ENCODE peak calls at places on chromosomes 16 and 17, in eight cellular contexts. G is progenitor cell of endocrine pancreas, B is fibroblast of villous mesenchyme, P is left lung, U is body of pancreas, V is cardiac fibroblast, K is astrocyte of the spinal cord, A is stomach. L is an unnamed sample.
A peak's percentile ranks its signal among the peaks of the same experiment; 100 is the strongest.

GRCh38 chr16:56960681-56961281 is 969 bp upstream of the CETP start:
- DNase-seq in V (peak; percentile 52), B (peak; percentile 53), P (no peak), A (no peak), U (no peak), K (no peak), G (no peak), L (no peak)

GRCh38 chr16:27561216-27561615 is 11.3 kb downstream of the KATNIP start:
- DNase-seq in V (no peak), A (no peak), U (no peak), B (no peak), K (no peak), G (no peak), P (no peak), L (no peak)

GRCh38 chr16:72291531-72291981 is 119.6 kb upstream of the PMFBP1 start:
- DNase-seq in V (peak; percentile 96), A (no peak), K (peak; percentile 95), G (no peak), B (peak; percentile 93), P (no peak), U (no peak), L (no peak)

GRCh38 chr16:11100239-11100750 is 155.7 kb downstream of the SOCS1 start:
- DNase-seq in U (no peak), V (peak; percentile 92), K (peak; percentile 97), B (peak; percentile 100), P (no peak), G (no peak), A (peak; percentile 63), L (peak; percentile 32)

GRCh38 chr16:152141-153128 is at the start of gene HBZ:
- DNase-seq in U (no peak), B (no peak), V (no peak), G (no peak), P (no peak), A (no peak), K (no peak), L (no peak)

GRCh38 chr16:88764913-88765349 is 20.1 kb downstream of the PIEZO1 start:
- DNase-seq in G (no peak), P (peak; percentile 91), A (no peak), V (peak; percentile 30), B (no peak), U (peak; percentile 69), K (no peak), L (no peak)

GRCh38 chr17:64240741-64241347 is 22.2 kb downstream of the TEX2 start:
- DNase-seq in U (no peak), A (no peak), P (no peak), B (peak; percentile 93), K (peak; percentile 77), V (peak; percentile 63), G (no peak), L (no peak)

GRCh38 chr17:70535986-70536385 is 366.7 kb downstream of the KCNJ2 start:
- DNase-seq in U (no peak), K (peak; percentile 55), B (no peak), G (no peak), V (peak; percentile 7), A (no peak), P (no peak), L (no peak)

GRCh38 chr16:50901062-50901461 is 159.2 kb downstream of the CYLD start:
- DNase-seq in A (no peak), P (no peak), U (no peak), G (no peak), B (no peak), K (no peak), V (no peak), L (no peak)

GRCh38 chr16:67447508-67448076 is 16.7 kb downstream of the HSD11B2 start:
- DNase-seq in G (no peak), A (peak; percentile 63), P (no peak), K (no peak), V (peak; percentile 33), B (peak; percentile 87), U (peak; percentile 73), L (no peak)

GRCh38 chr16:15574614-15574948 is 68.4 kb downstream of the MARF1 start:
- DNase-seq in G (no peak), P (no peak), U (no peak), B (no peak), K (no peak), A (no peak), V (no peak), L (no peak)

GRCh38 chr16:50683689-50684374 is 2.7 kb upstream of the SNX20 start:
- DNase-seq in G (no peak), A (peak; percentile 50), U (no peak), B (no peak), V (no peak), K (no peak), P (peak; percentile 81), L (no peak)

GRCh38 chr17:15341385-15341849 is at the start of gene TEKT3:
- DNase-seq in K (peak; percentile 73), U (peak; percentile 85), A (peak; percentile 87), P (peak; percentile 92), V (peak; percentile 57), B (peak; percentile 64), G (peak; percentile 83), L (peak; percentile 91)

GRCh38 chr16:68972720-68973119 is 129.4 kb downstream of the TANGO6 start:
- DNase-seq in U (no peak), V (peak; percentile 85), A (no peak), K (peak; percentile 66), P (no peak), B (peak; percentile 54), G (no peak), L (peak; percentile 56)

GRCh38 chr16:48454051-48454450 is 68.8 kb upstream of the SIAH1 start:
- DNase-seq in K (no peak), U (no peak), V (no peak), B (no peak), G (no peak), A (no peak), P (no peak), L (no peak)

GRCh38 chr17:59329558-59330313 is 1.7 kb upstream of the YPEL2 start:
- DNase-seq in G (peak; percentile 21), K (peak; percentile 75), U (peak; percentile 63), B (peak; percentile 94), P (no peak), A (peak; percentile 66), V (peak; percentile 90), L (peak; percentile 64)

GRCh38 chr16:14331020-14331419 is 259.9 kb downstream of the MRTFB start:
- DNase-seq in P (no peak), U (no peak), K (no peak), V (no peak), A (no peak), B (no peak), G (no peak), L (no peak)

GRCh38 chr17:58136669-58137279 is 11.4 kb upstream of the OR4D1 start:
- DNase-seq in A (no peak), G (no peak), V (peak; percentile 9), U (no peak), K (no peak), P (no peak), B (peak; percentile 1), L (no peak)

GRCh38 chr16:85569615-85570212 is 43.4 kb upstream of the GSE1 start:
- DNase-seq in K (peak; percentile 90), V (no peak), P (peak; percentile 65), A (peak; percentile 54), U (peak; percentile 39), G (no peak), B (peak; percentile 51), L (no peak)

GRCh38 chr16:50509521-50510341 is 38.5 kb upstream of the NKD1 start:
- DNase-seq in B (peak; percentile 23), P (no peak), U (peak; percentile 19), G (no peak), V (peak; percentile 29), K (peak; percentile 5), A (peak; percentile 31), L (no peak)

GRCh38 chr16:55703003-55704001 is 47.5 kb downstream of the SLC6A2 start:
- DNase-seq in P (no peak), V (peak; percentile 83), G (no peak), B (peak; percentile 76), K (peak; percentile 67), A (no peak), U (peak; percentile 22), L (no peak)

GRCh38 chr17:81429353-81429774 is 34.1 kb downstream of the BAHCC1 start:
- DNase-seq in B (peak; percentile 78), G (no peak), P (peak; percentile 91), K (peak; percentile 70), U (peak; percentile 92), A (peak; percentile 90), V (peak; percentile 67), L (no peak)

GRCh38 chr16:4409081-4409932 is 7.1 kb downstream of the CORO7 start:
- DNase-seq in V (no peak), U (no peak), A (no peak), G (no peak), B (no peak), P (no peak), K (no peak), L (no peak)

GRCh38 chr17:75779250-75779986 is 5.2 kb upstream of the UNK start:
- DNase-seq in K (peak; percentile 100), B (peak; percentile 100), G (peak; percentile 87), V (peak; percentile 100), P (peak; percentile 97), A (peak; percentile 97), U (peak; percentile 97), L (peak; percentile 86)
- TF ChIP-seq CTCF in K (no peak), B (no peak), G (no peak), V (no peak), P (no peak), A (no peak), U (no peak), L (no peak)

GRCh38 chr17:83090424-83091256 is 11.2 kb downstream of the METRNL start:
- DNase-seq in U (no peak), G (no peak), A (no peak), B (no peak), P (no peak), K (no peak), V (no peak), L (no peak)
- TF ChIP-seq CTCF in U (no peak), G (no peak), A (no peak), B (no peak), P (no peak), K (no peak), V (no peak), L (no peak)

GRCh38 chr17:4932756-4933155 is 679 bp downstream of the GP1BA start:
- DNase-seq in G (no peak), A (no peak), K (no peak), P (peak; percentile 62), B (no peak), V (no peak), U (no peak), L (no peak)

GRCh38 chr17:4936436-4936835 is 3.4 kb downstream of the SLC25A11 start:
- DNase-seq in G (no peak), K (no peak), P (peak; percentile 51), B (no peak), A (no peak), U (no peak), V (no peak), L (no peak)

GRCh38 chr17:4935650-4936049 is 3.6 kb downstream of the GP1BA start:
- DNase-seq in K (no peak), U (no peak), P (peak; percentile 13), G (no peak), A (no peak), B (no peak), V (no peak), L (no peak)

GRCh38 chr17:4933646-4934045 is 1.6 kb downstream of the GP1BA start:
- DNase-seq in A (no peak), U (no peak), G (no peak), V (no peak), P (peak; percentile 37), B (no peak), K (no peak), L (no peak)

GRCh38 chr17:4934173-4934979 is 2.3 kb downstream of the GP1BA start:
- DNase-seq in A (peak; percentile 69), U (no peak), V (peak; percentile 45), G (no peak), B (peak; percentile 42), K (peak; percentile 55), P (peak; percentile 78), L (no peak)
- TF ChIP-seq CTCF in A (no peak), U (no peak), V (peak; percentile 40), G (peak; percentile 38), B (peak; percentile 52), K (peak; percentile 56), P (no peak), L (no peak)

GRCh38 chr17:72556944-72557826 is 436.4 kb downstream of the SOX9 start:
- DNase-seq in A (peak; percentile 79), P (no peak), G (peak; percentile 65), B (peak; percentile 56), U (peak; percentile 77), K (peak; percentile 57), V (peak; percentile 71), L (peak; percentile 84)
- TF ChIP-seq CTCF in A (no peak), P (peak; percentile 74), G (peak; percentile 91), B (peak; percentile 84), U (peak; percentile 67), K (peak; percentile 87), V (peak; percentile 84), L (peak; percentile 87)